ENCODE peak calls at places on chromosomes 6 and 20, in five cellular contexts. One of them, this sample, is unnamed.

GRCh38 chr20:34834459-34834893 is 9.0 kb upstream of the NCOA6 start:
- DNase-seq in activated gamma-delta T cell treated with Interleukin-2 at 50 U/mL for 16 hours: no peak
- DNase-seq in stimulated activated CD4-positive, alpha-beta T cell treated with anti-CD3 and anti-CD28 coated beads, Interleukin-12 subunit alpha, Interleukin-12 subunit beta, amount 100 ng/mL, for 48 hours: no peak
- DNase-seq in anterior cingulate cortex: no peak
- DNase-seq in GM13977: peak
- DNase-seq in this sample: no peak

GRCh38 chr6:100880149-100880900 is 804 bp downstream of the ASCC3 start:
- DNase-seq in activated gamma-delta T cell treated with Interleukin-2 at 50 U/mL for 16 hours: no peak
- DNase-seq in anterior cingulate cortex: no peak
- DNase-seq in GM13977: no peak
- DNase-seq in stimulated activated CD4-positive, alpha-beta T cell treated with anti-CD3 and anti-CD28 coated beads, Interleukin-12 subunit alpha, Interleukin-12 subunit beta, amount 100 ng/mL, for 48 hours: no peak
- DNase-seq in this sample: peak

GRCh38 chr20:33655164-33655563 is 7.0 kb upstream of the C20orf144 start:
- DNase-seq in activated gamma-delta T cell treated with Interleukin-2 at 50 U/mL for 16 hours: no peak
- DNase-seq in GM13977: no peak
- DNase-seq in anterior cingulate cortex: no peak
- DNase-seq in stimulated activated CD4-positive, alpha-beta T cell treated with anti-CD3 and anti-CD28 coated beads, Interleukin-12 subunit alpha, Interleukin-12 subunit beta, amount 100 ng/mL, for 48 hours: no peak
- DNase-seq in this sample: no peak

GRCh38 chr6:39847216-39847615 is 55.0 kb downstream of the DAAM2 start:
- DNase-seq in anterior cingulate cortex: peak
- DNase-seq in GM13977: no peak
- DNase-seq in stimulated activated CD4-positive, alpha-beta T cell treated with anti-CD3 and anti-CD28 coated beads, Interleukin-12 subunit alpha, Interleukin-12 subunit beta, amount 100 ng/mL, for 48 hours: no peak
- DNase-seq in activated gamma-delta T cell treated with Interleukin-2 at 50 U/mL for 16 hours: no peak
- DNase-seq in this sample: no peak

GRCh38 chr6:168050225-168050796 is 28.7 kb downstream of the FRMD1 start:
- DNase-seq in stimulated activated CD4-positive, alpha-beta T cell treated with anti-CD3 and anti-CD28 coated beads, Interleukin-12 subunit alpha, Interleukin-12 subunit beta, amount 100 ng/mL, for 48 hours: no peak
- DNase-seq in GM13977: no peak
- DNase-seq in activated gamma-delta T cell treated with Interleukin-2 at 50 U/mL for 16 hours: no peak
- DNase-seq in anterior cingulate cortex: no peak
- DNase-seq in this sample: no peak

GRCh38 chr6:36805917-36806316 is 33.3 kb downstream of the CPNE5 start:
- DNase-seq in stimulated activated CD4-positive, alpha-beta T cell treated with anti-CD3 and anti-CD28 coated beads, Interleukin-12 subunit alpha, Interleukin-12 subunit beta, amount 100 ng/mL, for 48 hours: no peak
- DNase-seq in anterior cingulate cortex: no peak
- DNase-seq in activated gamma-delta T cell treated with Interleukin-2 at 50 U/mL for 16 hours: no peak
- DNase-seq in GM13977: no peak
- DNase-seq in this sample: no peak

GRCh38 chr6:144194293-144194828 is 44.0 kb downstream of the STX11 start:
- DNase-seq in anterior cingulate cortex: no peak
- DNase-seq in GM13977: no peak
- DNase-seq in activated gamma-delta T cell treated with Interleukin-2 at 50 U/mL for 16 hours: no peak
- DNase-seq in stimulated activated CD4-positive, alpha-beta T cell treated with anti-CD3 and anti-CD28 coated beads, Interleukin-12 subunit alpha, Interleukin-12 subunit beta, amount 100 ng/mL, for 48 hours: no peak
- DNase-seq in this sample: no peak

GRCh38 chr20:58092353-58092752 is 136.1 kb downstream of the ANKRD60 start:
- DNase-seq in stimulated activated CD4-positive, alpha-beta T cell treated with anti-CD3 and anti-CD28 coated beads, Interleukin-12 subunit alpha, Interleukin-12 subunit beta, amount 100 ng/mL, for 48 hours: no peak
- DNase-seq in GM13977: no peak
- DNase-seq in activated gamma-delta T cell treated with Interleukin-2 at 50 U/mL for 16 hours: no peak
- DNase-seq in anterior cingulate cortex: no peak
- DNase-seq in this sample: no peak

GRCh38 chr20:63896136-63896890 is 1.4 kb downstream of the DNAJC5 start:
- DNase-seq in activated gamma-delta T cell treated with Interleukin-2 at 50 U/mL for 16 hours: peak
- DNase-seq in anterior cingulate cortex: peak
- DNase-seq in GM13977: peak
- DNase-seq in stimulated activated CD4-positive, alpha-beta T cell treated with anti-CD3 and anti-CD28 coated beads, Interleukin-12 subunit alpha, Interleukin-12 subunit beta, amount 100 ng/mL, for 48 hours: peak
- DNase-seq in this sample: peak

GRCh38 chr6:44111434-44112417 is 15.5 kb downstream of the MRPL14 start:
- DNase-seq in GM13977: no peak
- DNase-seq in anterior cingulate cortex: no peak
- DNase-seq in stimulated activated CD4-positive, alpha-beta T cell treated with anti-CD3 and anti-CD28 coated beads, Interleukin-12 subunit alpha, Interleukin-12 subunit beta, amount 100 ng/mL, for 48 hours: no peak
- DNase-seq in activated gamma-delta T cell treated with Interleukin-2 at 50 U/mL for 16 hours: no peak
- DNase-seq in this sample: no peak

GRCh38 chr6:152696543-152696942 is 1.2 kb upstream of the MYCT1 start:
- DNase-seq in anterior cingulate cortex: no peak
- DNase-seq in stimulated activated CD4-positive, alpha-beta T cell treated with anti-CD3 and anti-CD28 coated beads, Interleukin-12 subunit alpha, Interleukin-12 subunit beta, amount 100 ng/mL, for 48 hours: no peak
- DNase-seq in GM13977: no peak
- DNase-seq in activated gamma-delta T cell treated with Interleukin-2 at 50 U/mL for 16 hours: no peak
- DNase-seq in this sample: peak

This sample was measured in astrocyte.